ENCODE peak calls at places on chromosomes 4 and X, in four cellular contexts. One of them, this sample, is unnamed.

GRCh38 chr4:155665054-155665453 is 1.6 kb upstream of the GUCY1A1 start:
- DNase-seq in HEK293T: no peak
- DNase-seq in K562: no peak
- DNase-seq in HepG2: no peak
- DNase-seq in this sample: no peak

GRCh38 chr4:175325230-175325629 is 407.1 kb downstream of the ADAM29 start:
- DNase-seq in HEK293T: no peak
- DNase-seq in HepG2: no peak
- DNase-seq in K562: no peak
- DNase-seq in this sample: no peak

GRCh38 chr4:40515398-40516293 is 114.0 kb downstream of the RBM47 start:
- DNase-seq in HEK293T: no peak
- DNase-seq in K562: peak
- DNase-seq in HepG2: peak
- DNase-seq in this sample: no peak

GRCh38 chrX:24838624-24839023 is 144.9 kb downstream of the POLA1 start:
- DNase-seq in HepG2: no peak
- DNase-seq in K562: peak
- DNase-seq in HEK293T: peak
- DNase-seq in this sample: no peak

GRCh38 chrX:34521563-34521962 is 135.5 kb downstream of the TMEM47 start:
- DNase-seq in HepG2: no peak
- DNase-seq in HEK293T: peak
- DNase-seq in K562: no peak
- DNase-seq in this sample: no peak

GRCh38 chrX:14352511-14352910 is 176.8 kb upstream of the GLRA2 start:
- DNase-seq in HepG2: no peak
- DNase-seq in K562: no peak
- DNase-seq in HEK293T: no peak
- DNase-seq in this sample: no peak

GRCh38 chr4:188779586-188779985 is 640.3 kb downstream of the TRIML1 start:
- DNase-seq in K562: no peak
- DNase-seq in HepG2: no peak
- DNase-seq in HEK293T: no peak
- DNase-seq in this sample: no peak

GRCh38 chrX:46376246-46376885 is 168.9 kb downstream of the ZNF674 start:
- DNase-seq in HEK293T: peak
- DNase-seq in HepG2: peak
- DNase-seq in K562: peak
- DNase-seq in this sample: peak

GRCh38 chrX:22950278-22951266 is 49.2 kb upstream of the DDX53 start:
- DNase-seq in HEK293T: no peak
- DNase-seq in HepG2: no peak
- DNase-seq in K562: peak
- DNase-seq in this sample: no peak

GRCh38 chr4:40524642-40525041 is 105.0 kb downstream of the RBM47 start:
- DNase-seq in HepG2: no peak
- DNase-seq in K562: no peak
- DNase-seq in HEK293T: no peak
- DNase-seq in this sample: no peak

GRCh38 chrX:145694048-145694447 is 123.6 kb upstream of the SLITRK2 start:
- DNase-seq in K562: no peak
- DNase-seq in HEK293T: no peak
- DNase-seq in HepG2: no peak
- DNase-seq in this sample: no peak

GRCh38 chr4:158811704-158812103 is 42.9 kb downstream of the FNIP2 start:
- DNase-seq in HepG2: no peak
- DNase-seq in K562: peak
- DNase-seq in HEK293T: no peak
- DNase-seq in this sample: no peak

GRCh38 chr4:125801924-125802323 is 487.2 kb downstream of the FAT4 start:
- DNase-seq in HEK293T: no peak
- DNase-seq in K562: no peak
- DNase-seq in HepG2: no peak
- DNase-seq in this sample: no peak

GRCh38 chr4:125801373-125801772 is 486.6 kb downstream of the FAT4 start:
- DNase-seq in K562: no peak
- DNase-seq in HepG2: no peak
- DNase-seq in HEK293T: no peak
- DNase-seq in this sample: no peak

DNA sequence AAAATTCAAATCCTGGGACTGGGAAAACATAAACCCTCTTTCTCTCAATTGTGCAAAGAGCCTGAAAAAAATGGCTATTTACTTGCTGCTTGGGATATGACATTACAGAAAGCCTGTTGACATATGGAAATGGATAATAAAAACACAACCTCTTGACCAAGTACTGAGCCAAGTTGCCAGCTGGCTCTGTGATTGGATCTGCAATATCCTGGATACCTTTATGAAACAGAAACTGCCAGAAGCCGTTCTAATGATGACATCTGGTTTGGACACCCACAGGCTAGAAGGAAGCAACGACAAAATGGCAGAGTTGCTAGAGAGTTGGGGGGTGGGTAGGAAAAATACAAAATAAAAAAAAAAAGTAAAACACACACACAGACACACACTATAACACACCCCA is 481.4 kb downstream of the FAT4 start:
- DNase-seq in K562: no peak
- DNase-seq in HEK293T: no peak
- DNase-seq in HepG2: no peak
- DNase-seq in this sample: no peak
- TF ChIP-seq ELF4 in K562: no peak
- TF ChIP-seq ELF4 in HEK293T: no peak
- TF ChIP-seq ELF4 in HepG2: no peak
- TF ChIP-seq ELF4 in this sample: no peak

GRCh38 chr4:162793571-162793970 is 373.1 kb downstream of the NAF1 start:
- DNase-seq in K562: no peak
- DNase-seq in HEK293T: no peak
- DNase-seq in HepG2: no peak
- DNase-seq in this sample: no peak

GRCh38 chr4:162787120-162787519 is 379.6 kb downstream of the NAF1 start:
- DNase-seq in HepG2: no peak
- DNase-seq in K562: no peak
- DNase-seq in HEK293T: no peak
- DNase-seq in this sample: no peak

GRCh38 chr4:162791321-162791720 is 375.4 kb downstream of the NAF1 start:
- DNase-seq in HepG2: no peak
- DNase-seq in HEK293T: no peak
- DNase-seq in K562: no peak
- DNase-seq in this sample: no peak

DNA sequence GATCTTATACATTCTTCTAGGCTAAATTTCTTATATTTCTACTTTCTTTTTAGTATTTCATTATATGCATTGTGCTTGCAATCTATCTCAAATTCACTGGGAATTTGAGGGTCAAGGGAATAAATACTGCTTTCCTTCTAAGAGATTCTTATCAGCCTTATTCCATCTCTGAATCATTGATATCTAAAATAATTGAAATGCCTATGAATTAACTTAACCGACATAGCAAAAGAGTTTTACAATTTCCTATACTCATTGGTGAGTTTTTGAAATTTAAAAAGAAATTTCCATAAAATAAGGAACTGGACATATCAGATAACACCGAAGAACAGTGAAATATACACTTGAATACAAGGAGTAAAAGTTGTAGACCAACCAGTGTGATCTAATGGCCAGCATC is 373.7 kb downstream of the NAF1 start:
- DNase-seq in HEK293T: no peak
- DNase-seq in K562: no peak
- DNase-seq in HepG2: no peak
- DNase-seq in this sample: no peak
- TF ChIP-seq ELF4 in HEK293T: no peak
- TF ChIP-seq ELF4 in K562: no peak
- TF ChIP-seq ELF4 in HepG2: no peak
- TF ChIP-seq ELF4 in this sample: no peak

DNA sequence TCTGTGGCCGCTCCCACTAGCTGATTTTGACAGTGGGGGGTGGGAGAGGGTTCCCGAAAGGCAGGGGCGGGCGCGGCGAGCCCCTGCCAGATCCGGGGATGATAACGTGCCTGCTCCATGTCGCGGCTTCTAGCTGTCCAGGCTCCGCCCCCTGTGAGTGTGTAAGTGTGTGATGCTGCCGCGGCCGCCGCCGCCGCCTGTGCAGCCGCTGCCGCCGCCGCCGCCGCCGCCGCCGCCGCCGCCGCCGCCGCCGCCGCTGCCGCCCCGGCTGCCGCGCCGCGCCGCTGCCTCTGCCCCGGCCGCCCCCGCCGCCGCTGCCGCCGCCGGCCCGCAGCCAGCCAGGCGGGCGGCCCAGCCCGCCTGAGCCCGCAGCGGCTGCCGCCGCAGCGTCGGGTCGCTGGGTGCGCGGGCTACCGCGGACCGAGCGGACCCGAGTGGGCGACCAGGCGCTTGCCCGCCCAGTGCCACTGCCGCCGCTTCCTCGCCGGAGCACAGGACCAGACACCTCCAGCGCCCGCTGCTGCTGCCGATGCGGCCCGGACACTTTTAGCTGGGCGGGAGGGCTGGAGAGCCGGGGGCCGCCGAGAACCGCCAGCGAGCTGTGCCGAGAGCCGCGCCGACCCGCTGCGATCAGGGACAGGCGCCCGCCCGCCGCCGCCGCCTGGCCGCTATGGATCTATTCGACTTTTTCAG is at the start of gene AFF2:
- DNase-seq in HEK293T: peak
- DNase-seq in HepG2: no peak
- DNase-seq in K562: no peak
- DNase-seq in this sample: peak
- TF ChIP-seq ELF4 in HEK293T: no peak
- TF ChIP-seq ELF4 in HepG2: no peak
- TF ChIP-seq ELF4 in K562: no peak
- TF ChIP-seq ELF4 in this sample: no peak

GRCh38 chr4:181181331-181181730 is 1061.9 kb upstream of the TENM3 start:
- DNase-seq in HEK293T: no peak
- DNase-seq in K562: no peak
- DNase-seq in HepG2: no peak
- DNase-seq in this sample: no peak
- TF ChIP-seq ELF4 in HEK293T: no peak
- TF ChIP-seq ELF4 in K562: no peak
- TF ChIP-seq ELF4 in HepG2: no peak
- TF ChIP-seq ELF4 in this sample: no peak

DNA sequence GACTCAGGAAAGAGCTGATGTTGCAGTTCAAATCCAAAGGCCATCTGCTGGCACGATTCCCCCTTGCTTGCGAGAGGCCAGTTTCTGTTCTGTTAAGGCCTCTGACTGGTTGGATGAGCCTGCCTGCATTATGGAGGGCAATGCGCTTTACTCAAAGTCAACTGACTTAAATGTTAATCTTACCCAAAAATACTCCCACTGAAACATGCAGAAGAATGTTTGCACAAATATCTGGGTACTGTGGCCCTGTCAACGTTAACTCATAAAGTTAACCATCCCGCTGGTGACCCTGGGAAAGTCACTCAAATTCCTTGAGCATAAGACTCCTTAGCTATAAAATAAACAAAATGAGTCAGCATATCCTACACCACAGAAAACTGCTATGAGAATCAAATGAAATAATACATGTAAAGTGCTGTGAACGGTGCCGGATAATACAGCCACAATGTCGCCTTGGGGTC is 326.3 kb downstream of the EVC2 start:
- DNase-seq in K562: no peak
- DNase-seq in HEK293T: no peak
- DNase-seq in HepG2: no peak
- DNase-seq in this sample: no peak
- TF ChIP-seq ELF4 in K562: no peak
- TF ChIP-seq ELF4 in HEK293T: no peak
- TF ChIP-seq ELF4 in HepG2: no peak
- TF ChIP-seq ELF4 in this sample: no peak